ENCODE peak calls at places on chromosomes 1 and 21, in nine cellular contexts. T is fibroblast of mammary gland; K is bronchial epithelial cell; X is MCF 10A; Z is AG09309; C is CD4-positive, alpha-beta T cell; S is right atrium auricular region; P is kidney; U is type B pancreatic cell. B is an unnamed sample.

GRCh38 chr1:12031039-12031980 is 12.0 kb downstream of the MIIP start:
- DNase-seq in T (peak; percentile 45), K (peak; percentile 18), X (peak; percentile 40), Z (no peak), C (peak; percentile 42), S (no peak), P (no peak), U (no peak), B (no peak)

GRCh38 chr1:20184997-20185833 is 681 bp upstream of the UBXN10 start:
- DNase-seq in T (no peak), K (no peak), X (no peak), Z (no peak), C (peak; percentile 44), S (no peak), P (no peak), U (no peak), B (no peak)

GRCh38 chr1:248576219-248576980 is 1.8 kb upstream of the OR2T34 start:
- DNase-seq in T (no peak), K (no peak), X (no peak), Z (no peak), C (no peak), S (no peak), P (no peak), U (no peak), B (no peak)

GRCh38 chr1:244665771-244666217 is 12.9 kb downstream of the DESI2 start:
- DNase-seq in T (peak; percentile 67), K (no peak), X (no peak), Z (no peak), C (no peak), S (no peak), P (no peak), U (no peak), B (no peak)

GRCh38 chr1:5670590-5671350 is 321.5 kb downstream of the NPHP4 start:
- DNase-seq in T (no peak), K (no peak), X (no peak), Z (no peak), C (no peak), S (no peak), P (no peak), U (no peak), B (no peak)

GRCh38 chr21:41753001-41753725 is 13.7 kb downstream of the RIPK4 start:
- DNase-seq in T (no peak), K (no peak), X (no peak), Z (no peak), C (no peak), S (no peak), P (no peak), U (no peak), B (no peak)

GRCh38 chr1:7608628-7609295 is 162.3 kb upstream of the VAMP3 start:
- DNase-seq in T (no peak), K (no peak), X (no peak), Z (no peak), C (no peak), S (no peak), P (peak; percentile 48), U (no peak), B (no peak)

GRCh38 chr1:150695561-150695960 is 1.4 kb downstream of the GOLPH3L start:
- DNase-seq in T (peak; percentile 10), K (peak; percentile 83), X (peak; percentile 12), Z (no peak), C (no peak), S (no peak), P (no peak), U (no peak), B (no peak)

GRCh38 chr1:115219937-115220336 is 118.1 kb downstream of the NGF start:
- DNase-seq in T (peak; percentile 54), K (no peak), X (no peak), Z (no peak), C (no peak), S (peak; percentile 80), P (no peak), U (no peak), B (no peak)

GRCh38 chr1:228163004-228163753 is 2.4 kb upstream of the IBA57 start:
- DNase-seq in T (peak; percentile 45), K (peak; percentile 82), X (peak; percentile 82), Z (no peak), C (no peak), S (peak; percentile 77), P (peak; percentile 89), U (no peak), B (no peak)

GRCh38 chr1:35298464-35298863 is 30.0 kb downstream of the ZMYM4 start:
- DNase-seq in T (peak; percentile 50), K (peak; percentile 36), X (peak; percentile 39), Z (no peak), C (no peak), S (no peak), P (peak; percentile 73), U (no peak), B (peak; percentile 22)

GRCh38 chr1:115092214-115092613 is 2.9 kb upstream of the TSPAN2 start:
- DNase-seq in T (no peak), K (no peak), X (no peak), Z (no peak), C (no peak), S (no peak), P (no peak), U (no peak), B (no peak)

GRCh38 chr1:38451541-38451993 is 405.0 kb upstream of the POU3F1 start:
- DNase-seq in T (no peak), K (no peak), X (peak; percentile 15), Z (no peak), C (no peak), S (no peak), P (peak; percentile 84), U (no peak), B (peak; percentile 46)

GRCh38 chr1:7930547-7931445 is 9.8 kb downstream of the TNFRSF9 start:
- DNase-seq in T (no peak), K (no peak), X (no peak), Z (no peak), C (no peak), S (no peak), P (no peak), U (no peak), B (no peak)

GRCh38 chr1:93668951-93669350 is 12.7 kb downstream of the BCAR3 start:
- DNase-seq in T (no peak), K (no peak), X (no peak), Z (no peak), C (no peak), S (no peak), P (no peak), U (no peak), B (no peak)

GRCh38 chr1:93667642-93668041 is 14.0 kb downstream of the BCAR3 start:
- DNase-seq in T (no peak), K (no peak), X (no peak), Z (no peak), C (no peak), S (no peak), P (no peak), U (no peak), B (no peak)

GRCh38 chr1:93669369-93669768 is 12.3 kb downstream of the BCAR3 start:
- DNase-seq in T (no peak), K (no peak), X (no peak), Z (no peak), C (no peak), S (no peak), P (no peak), U (no peak), B (no peak)

GRCh38 chr1:93666613-93667384 is 14.8 kb downstream of the BCAR3 start:
- DNase-seq in T (peak; percentile 39), K (peak; percentile 39), X (peak; percentile 90), Z (no peak), C (no peak), S (no peak), P (no peak), U (no peak), B (no peak)

GRCh38 chr1:93668121-93668520 is 13.5 kb downstream of the BCAR3 start:
- DNase-seq in T (no peak), K (no peak), X (no peak), Z (no peak), C (no peak), S (no peak), P (no peak), U (no peak), B (no peak)
- TF ChIP-seq CTCF in T (no peak), K (no peak), X (no peak), Z (no peak), C (no peak), S (no peak), P (no peak), U (no peak), B (no peak)

DNA sequence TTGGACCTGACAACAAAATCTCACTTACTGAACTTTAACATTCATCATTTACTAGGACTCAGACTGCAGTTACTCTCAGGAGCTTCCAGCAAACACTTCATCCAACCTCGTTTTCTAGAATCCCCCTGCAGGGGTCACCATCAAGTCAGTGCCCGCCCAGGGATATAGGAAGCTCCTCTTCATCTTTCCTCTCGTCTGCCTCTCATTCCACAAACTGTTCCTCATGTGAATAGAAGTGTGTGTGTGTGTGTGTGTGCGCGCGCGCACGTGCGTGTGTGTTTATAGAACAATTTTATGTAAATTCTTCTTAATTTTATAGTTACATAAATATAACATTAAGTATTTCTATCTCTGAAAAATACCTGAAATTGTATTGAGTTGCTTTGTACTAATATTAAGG is 21.8 kb upstream of the ABCD3 start:
- DNase-seq in T (peak; percentile 6), K (no peak), X (no peak), Z (no peak), C (no peak), S (no peak), P (no peak), U (no peak), B (no peak)
- TF ChIP-seq CTCF in T (no peak), K (no peak), X (no peak), Z (no peak), C (no peak), S (peak; percentile 11), P (no peak), U (peak; percentile 40), B (peak; percentile 29)

GRCh38 chr1:29513357-29513756 is 277.0 kb downstream of the PTPRU start:
- DNase-seq in T (peak; percentile 68), K (peak; percentile 65), X (peak; percentile 78), Z (peak; percentile 40), C (no peak), S (peak; percentile 43), P (no peak), U (peak; percentile 53), B (peak; percentile 42)
- TF ChIP-seq CTCF in T (peak; percentile 60), K (peak; percentile 85), X (peak; percentile 86), Z (peak; percentile 82), C (no peak), S (peak; percentile 29), P (peak; percentile 43), U (peak; percentile 63), B (peak; percentile 71)

DNA sequence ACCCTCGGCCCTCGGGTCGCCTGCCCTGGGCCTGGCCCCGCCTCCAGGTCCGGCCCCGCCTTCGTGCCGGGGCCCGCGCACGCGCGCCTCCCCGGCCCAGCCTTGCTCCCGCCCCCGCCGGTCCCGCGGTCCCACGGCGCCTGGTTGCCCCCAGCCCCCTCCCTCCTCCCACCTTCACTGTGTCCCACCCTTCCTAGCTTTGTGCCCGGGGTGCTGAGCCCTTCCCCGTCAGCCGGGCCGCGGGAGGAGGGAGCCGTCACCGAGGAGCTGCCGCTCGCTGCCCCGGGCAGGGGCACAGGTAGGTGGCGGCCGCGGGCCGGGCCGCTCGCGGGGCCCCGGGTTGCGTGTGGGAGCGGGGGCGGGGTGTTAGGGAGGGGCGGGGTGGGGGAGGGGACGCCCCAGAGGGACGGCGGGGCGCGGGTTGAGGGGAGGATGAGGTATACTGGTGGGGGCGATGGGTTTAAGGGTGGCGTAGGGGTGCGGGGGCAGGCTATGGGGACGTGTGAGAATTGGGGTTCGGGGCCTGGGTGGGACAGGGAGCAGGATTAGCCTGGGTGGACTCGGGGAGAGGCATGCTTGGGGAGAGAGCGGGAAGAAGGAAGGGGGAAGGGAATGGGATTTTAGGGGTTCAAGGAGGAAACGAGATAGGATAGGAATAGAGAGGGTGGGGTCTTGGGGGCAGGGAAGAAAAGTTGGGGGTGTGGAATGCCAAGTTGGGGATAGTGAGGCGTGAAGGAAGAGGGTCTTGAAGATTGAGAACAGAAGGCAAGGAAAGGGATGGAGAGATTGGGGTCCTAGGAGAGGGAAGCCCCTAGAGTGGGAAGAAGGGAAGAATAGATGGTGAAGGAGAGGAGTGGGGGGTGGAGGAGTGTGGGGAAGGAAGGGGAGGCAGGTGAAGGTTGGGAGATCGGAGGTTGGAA is at the start of gene LRRC42:
- DNase-seq in T (no peak), K (no peak), X (no peak), Z (no peak), C (no peak), S (no peak), P (no peak), U (no peak), B (no peak)
- TF ChIP-seq CTCF in T (no peak), K (peak; percentile 49), X (peak; percentile 16), Z (peak; percentile 23), C (no peak), S (peak; percentile 66), P (peak; percentile 13), U (no peak), B (peak; percentile 24)